ENCODE peak calls at places on chromosomes 11 and 22, in four cellular contexts. W, Y, J and V are unnamed samples. For H3K27me3 and H3K36me3, the result is how much of the 10 kb centered on the place peaks cover.

GRCh38 chr22:17769716-17770082 is 4.6 kb downstream of the BID start:
- DNase-seq in W (peak), J (no peak), Y (no peak), V (no peak)

GRCh38 chr22:28989035-28989464 is 72.6 kb downstream of the C22orf31 start:
- DNase-seq in Y (no peak), J (peak), W (no peak), V (no peak)

GRCh38 chr22:17918840-17919239 is 105.5 kb downstream of the MICAL3 start:
- DNase-seq in J (peak), Y (no peak), W (no peak), V (no peak)

GRCh38 chr11:119696378-119697157 is 32.4 kb downstream of the NECTIN1 start:
- DNase-seq in W (peak), Y (no peak), J (no peak), V (no peak)

GRCh38 chr11:65429724-65430405 is 7.3 kb downstream of the NEAT1 start:
- DNase-seq in Y (no peak), W (peak), J (peak), V (no peak)

GRCh38 chr11:73330569-73331093 is 22.6 kb downstream of the ARHGEF17 start:
- DNase-seq in Y (peak), W (no peak), J (peak), V (no peak)

GRCh38 chr11:116929393-116930090 is 92.1 kb upstream of the APOA1 start:
- DNase-seq in Y (no peak), J (peak), W (no peak), V (no peak)

GRCh38 chr11:59097113-59097708 is 9.8 kb upstream of the FAM111B start:
- DNase-seq in W (peak), J (peak), Y (peak), V (no peak)

GRCh38 chr11:44940835-44941234 is 9.8 kb downstream of the TP53I11 start:
- DNase-seq in Y (no peak), J (no peak), W (no peak), V (no peak)

GRCh38 chr22:24432059-24432853 is 4.9 kb downstream of the ADORA2A start:
- DNase-seq in Y (peak), J (peak), W (peak), V (no peak)

GRCh38 chr11:119671561-119672015 is 57.4 kb downstream of the NECTIN1 start:
- DNase-seq in Y (peak), J (no peak), W (no peak), V (no peak)

GRCh38 chr11:76664578-76665061 is 5.9 kb downstream of the LRRC32 start:
- DNase-seq in Y (peak), W (no peak), J (no peak), V (no peak)

GRCh38 chr11:19639603-19640002 is 73.0 kb upstream of the NAV2 start:
- DNase-seq in Y (no peak), J (no peak), W (no peak), V (no peak)

GRCh38 chr11:123246749-123247497 is 51.9 kb upstream of the CLMP start:
- DNase-seq in W (peak), Y (peak), J (peak), V (no peak)

GRCh38 chr11:35798423-35798822 is 135.8 kb downstream of the TRIM44 start:
- DNase-seq in Y (no peak), J (peak), W (no peak), V (no peak)

GRCh38 chr22:35970601-35971417 is 57.8 kb downstream of the RBFOX2 start:
- DNase-seq in Y (no peak), W (no peak), J (no peak), V (no peak)

GRCh38 chr11:21495879-21496278 is 697.0 kb upstream of the ANO5 start:
- DNase-seq in Y (no peak), W (no peak), J (no peak), V (no peak)

GRCh38 chr11:111454561-111455192 is 57.5 kb downstream of the BTG4 start:
- DNase-seq in W (peak), Y (peak), J (peak), V (no peak)

GRCh38 chr11:122022646-122023045 is 93.4 kb downstream of the BLID start:
- DNase-seq in W (no peak), Y (no peak), J (no peak), V (no peak)

GRCh38 chr22:49215840-49216239 is 611.8 kb downstream of the BRD1 start:
- DNase-seq in W (no peak), J (no peak), Y (no peak), V (no peak)

GRCh38 chr11:23399995-23400394 is 539.7 kb upstream of the CCDC179 start:
- DNase-seq in Y (no peak), J (no peak), W (no peak), V (no peak)

GRCh38 chr11:8826145-8826786 is 84.7 kb upstream of the AKIP1 start:
- DNase-seq in J (peak), W (no peak), Y (no peak), V (no peak)

GRCh38 chr11:8257003-8257664 is 6.5 kb downstream of the LMO1 start:
- DNase-seq in J (no peak), Y (no peak), W (no peak), V (no peak)

GRCh38 chr11:57349491-57350274 is 11.5 kb downstream of the P2RX3 start:
- DNase-seq in W (peak), J (peak), Y (peak), V (no peak)

GRCh38 chr22:39234867-39235687 is 9.7 kb downstream of the PDGFB start:
- DNase-seq in J (no peak), Y (no peak), W (peak), V (no peak)

GRCh38 chr11:73028621-73029020 is 113.5 kb downstream of the FCHSD2 start:
- DNase-seq in W (no peak), Y (no peak), J (no peak), V (no peak)

GRCh38 chr11:71342951-71343827 is 90.8 kb upstream of the SHANK2 start:
- DNase-seq in W (peak), J (peak), Y (peak), V (no peak)

GRCh38 chr11:59611570-59612565 is 3.7 kb downstream of the OSBP start:
- DNase-seq in W (peak), J (peak), Y (no peak), V (no peak)

GRCh38 chr11:133892584-133893380 is 47.5 kb upstream of the SPATA19 start:
- DNase-seq in W (no peak), J (no peak), Y (peak), V (no peak)

GRCh38 chr11:133892126-133892525 is 46.8 kb upstream of the SPATA19 start:
- DNase-seq in J (no peak), W (no peak), Y (no peak), V (no peak)

GRCh38 chr11:133894956-133895549 is 49.7 kb upstream of the SPATA19 start:
- DNase-seq in W (no peak), Y (peak), J (no peak), V (no peak)

GRCh38 chr11:133895551-133895950 is 50.2 kb upstream of the SPATA19 start:
- DNase-seq in W (no peak), J (no peak), Y (peak), V (no peak)

DNA sequence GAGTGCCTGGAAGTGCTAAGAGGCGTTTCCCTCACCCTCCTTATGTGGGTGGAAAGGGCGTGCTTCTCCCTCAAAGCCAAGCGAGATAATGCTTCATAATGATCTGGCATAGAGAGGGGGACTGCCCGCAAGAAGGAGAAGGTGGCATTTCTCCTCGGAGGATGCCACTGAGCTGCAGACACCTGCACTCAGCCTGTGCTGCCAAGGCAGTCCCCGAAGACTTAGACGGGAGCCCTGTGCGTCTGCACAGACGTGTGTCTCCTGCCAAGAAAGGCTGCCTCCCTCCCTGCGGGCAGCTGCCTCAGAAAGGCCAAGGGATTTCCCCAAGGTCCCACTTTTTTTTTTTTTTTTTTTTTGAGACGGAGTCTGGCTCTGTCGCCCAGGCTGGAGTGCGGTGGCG is 48.1 kb upstream of the SPATA19 start:
- DNase-seq in J (no peak), Y (peak), W (no peak), V (no peak)
- H3K27me3 ChIP-seq in J (under half), Y (under half), W (under half), V (under half)

GRCh38 chr11:113849713-113850112 is 25.7 kb downstream of the USP28 start:
- DNase-seq in J (no peak), W (no peak), Y (no peak), V (no peak)
- H3K36me3 ChIP-seq in J (under half), W (under half), Y (under half), V (under half)

DNA sequence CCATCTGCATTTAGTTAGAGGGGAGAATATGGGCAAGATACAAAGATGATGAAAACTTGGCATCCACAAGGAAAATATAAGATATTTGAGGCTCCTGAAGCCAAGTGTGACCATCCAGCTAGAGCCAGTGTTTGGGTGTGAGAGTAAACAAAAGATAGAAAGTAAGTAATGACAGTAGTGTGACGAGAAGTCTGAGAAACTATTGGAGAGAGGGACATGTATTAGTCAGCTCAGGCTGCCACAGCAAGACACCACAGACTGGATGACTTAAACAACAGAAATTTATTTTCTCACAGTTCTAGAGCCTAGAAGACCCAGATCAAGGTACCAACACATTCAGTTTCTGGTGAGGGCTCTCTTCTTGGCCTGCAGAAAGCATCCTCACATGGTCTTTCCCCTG is 6.4 kb upstream of the CCKBR start:
- DNase-seq in J (no peak), W (no peak), Y (no peak), V (no peak)
- H3K27me3 ChIP-seq in J (under half), W (under half), Y (under half), V (under half)

DNA sequence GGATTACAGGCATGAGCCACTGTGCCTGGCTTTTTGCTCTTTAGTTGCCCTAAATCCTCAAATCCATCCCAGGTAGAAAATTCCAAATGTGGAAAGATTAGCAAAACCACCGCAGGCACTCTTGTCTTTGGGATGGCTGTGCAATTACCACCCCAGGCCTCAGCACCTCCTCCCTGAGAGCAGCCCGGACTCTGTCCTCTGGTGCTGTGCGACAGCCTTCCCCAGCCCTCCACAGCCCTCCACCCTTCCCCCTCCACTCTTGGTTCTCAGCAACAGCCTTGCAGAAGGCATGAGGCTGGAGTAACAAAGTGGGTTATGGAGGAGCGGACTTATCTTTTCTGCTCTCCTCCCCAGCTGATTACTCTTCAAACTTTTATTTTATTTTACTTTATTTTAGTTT is 44.7 kb upstream of the YWHAH start:
- DNase-seq in J (no peak), W (no peak), Y (no peak), V (no peak)
- H3K36me3 ChIP-seq in J (under half), W (under half), Y (under half), V (half or more)

DNA sequence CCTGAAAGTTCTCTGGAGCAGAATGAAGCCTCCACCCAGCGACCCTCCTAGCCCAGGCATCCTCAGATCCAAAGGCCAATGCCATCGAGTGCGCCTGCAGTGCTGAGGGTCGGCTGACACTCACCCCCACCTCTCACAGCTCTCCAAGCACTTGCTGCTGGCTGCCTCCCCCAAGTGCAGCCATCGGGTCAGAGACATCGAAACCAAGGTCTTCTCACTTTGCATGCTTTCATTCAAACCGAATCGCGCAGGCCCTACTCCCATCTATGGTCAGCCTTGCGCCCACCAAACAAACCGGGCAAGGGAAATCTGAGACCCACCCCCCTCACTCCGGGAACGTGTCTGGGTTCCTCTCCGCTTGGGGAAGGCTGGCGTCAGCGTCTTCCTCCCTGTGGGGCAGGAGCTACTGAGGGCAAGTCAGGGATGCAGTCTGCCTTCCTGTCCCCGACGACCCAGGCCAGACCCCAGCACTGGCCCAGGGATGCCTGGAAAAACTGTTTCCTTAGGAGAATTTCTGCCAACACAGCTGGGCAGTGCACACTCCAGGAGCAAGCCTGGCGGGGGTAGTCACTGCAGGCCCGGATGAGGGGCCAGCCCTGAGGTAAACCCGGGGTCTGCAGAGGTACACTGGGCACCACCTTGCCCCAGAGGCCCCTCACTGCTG is 7.0 kb downstream of the WNT7B start:
- DNase-seq in W (no peak), J (no peak), Y (peak), V (no peak)
- H3K27me3 ChIP-seq in W (half or more), J (under half), Y (under half), V (under half)

GRCh38 chr11:18614667-18615066 is 15.1 kb downstream of the MISFA start:
- DNase-seq in W (no peak), Y (no peak), J (no peak), V (no peak)
- H3K36me3 ChIP-seq in W (under half), Y (half or more), J (under half), V (half or more)